ENCODE peak calls at places on chromosomes 3 and 15, in six cellular contexts. E is omental fat pad, O is left lung, P is B cell, R is astrocyte, G is progenitor cell of endocrine pancreas. M is an unnamed sample.

GRCh38 chr3:146117406-146118285 is 43.3 kb downstream of the PLOD2 start:
- DNase-seq in E (no peak), O (no peak), P (no peak), R (peak), G (no peak), M (no peak)

GRCh38 chr3:125116311-125117069 is 60.7 kb upstream of the HEG1 start:
- DNase-seq in E (no peak), O (no peak), P (no peak), R (peak), G (no peak), M (no peak)

GRCh38 chr3:23588547-23588946 is 217.2 kb upstream of the UBE2E1 start:
- DNase-seq in E (no peak), O (no peak), P (no peak), R (no peak), G (no peak), M (no peak)

GRCh38 chr15:64619880-64620839 is 155.2 kb downstream of the RBPMS2 start:
- DNase-seq in E (no peak), O (no peak), P (peak), R (peak), G (no peak), M (no peak)

GRCh38 chr3:189727898-189728297 is 96.7 kb downstream of the TP63 start:
- DNase-seq in E (no peak), O (no peak), P (no peak), R (peak), G (no peak), M (no peak)

GRCh38 chr15:101043911-101044624 is 124.9 kb downstream of the LRRK1 start:
- DNase-seq in E (peak), O (no peak), P (no peak), R (no peak), G (no peak), M (no peak)

GRCh38 chr3:193772389-193772788 is 179.4 kb downstream of the OPA1 start:
- DNase-seq in E (no peak), O (no peak), P (no peak), R (no peak), G (no peak), M (no peak)

GRCh38 chr15:92979011-92979701 is 79.0 kb downstream of the CHD2 start:
- DNase-seq in E (no peak), O (no peak), P (no peak), R (peak), G (no peak), M (no peak)

GRCh38 chr15:73540161-73540560 is 93.0 kb downstream of the NPTN start:
- DNase-seq in E (no peak), O (no peak), P (no peak), R (no peak), G (no peak), M (no peak)

GRCh38 chr15:93897377-93897776 is 334.0 kb upstream of the MCTP2 start:
- DNase-seq in E (no peak), O (no peak), P (no peak), R (no peak), G (no peak), M (no peak)

GRCh38 chr3:16048435-16049318 is 125.8 kb upstream of the GALNT15 start:
- DNase-seq in E (no peak), O (no peak), P (no peak), R (no peak), G (no peak), M (peak)

GRCh38 chr3:20773320-20773984 is 587.4 kb upstream of the SGO1 start:
- DNase-seq in E (no peak), O (no peak), P (no peak), R (no peak), G (no peak), M (no peak)

GRCh38 chr3:31103181-31103580 is 208.7 kb upstream of the GADL1 start:
- DNase-seq in E (no peak), O (no peak), P (no peak), R (no peak), G (no peak), M (no peak)

GRCh38 chr3:155364492-155364891 is 71.0 kb upstream of the STRIT1 start:
- DNase-seq in E (no peak), O (no peak), P (no peak), R (no peak), G (no peak), M (no peak)

GRCh38 chr3:22966349-22966748 is 236.8 kb upstream of the UBE2E2 start:
- DNase-seq in E (no peak), O (no peak), P (peak), R (no peak), G (no peak), M (no peak)

GRCh38 chr3:194369522-194370279 is at the start of gene LRRC15:
- DNase-seq in E (no peak), O (peak), P (no peak), R (peak), G (no peak), M (no peak)

GRCh38 chr3:18657858-18658820 is 233.0 kb upstream of the SATB1 start:
- DNase-seq in E (no peak), O (no peak), P (no peak), R (no peak), G (no peak), M (no peak)

GRCh38 chr15:91975241-91975978 is 121.9 kb downstream of the SLCO3A1 start:
- DNase-seq in E (no peak), O (no peak), P (no peak), R (no peak), G (no peak), M (no peak)

GRCh38 chr15:91970142-91970541 is 116.6 kb downstream of the SLCO3A1 start:
- DNase-seq in E (no peak), O (no peak), P (no peak), R (no peak), G (no peak), M (no peak)

GRCh38 chr15:91974321-91974720 is 120.8 kb downstream of the SLCO3A1 start:
- DNase-seq in E (no peak), O (no peak), P (no peak), R (no peak), G (no peak), M (no peak)

GRCh38 chr15:91968610-91969009 is 115.1 kb downstream of the SLCO3A1 start:
- DNase-seq in E (no peak), O (no peak), P (no peak), R (no peak), G (no peak), M (no peak)

DNA sequence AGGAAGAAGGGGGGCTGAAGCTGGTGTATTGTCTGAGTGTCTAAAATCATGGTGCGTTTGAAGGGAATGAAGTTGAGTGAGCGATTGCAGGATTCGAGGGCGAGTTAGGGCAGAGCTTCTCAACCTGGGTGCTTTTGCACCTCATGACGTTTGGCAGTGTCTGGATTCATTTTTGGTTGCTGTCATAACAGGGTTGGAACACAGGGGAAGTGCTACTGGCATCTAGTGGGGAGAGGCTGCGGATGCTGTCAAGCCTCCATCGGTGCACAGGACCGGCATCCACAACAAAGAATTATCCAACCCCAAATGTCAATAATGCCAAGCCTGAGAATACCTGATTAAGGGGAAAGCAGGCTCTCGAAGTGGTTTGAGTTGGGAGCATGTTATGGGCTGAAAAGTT is 120.0 kb downstream of the SLCO3A1 start:
- DNase-seq in E (no peak), O (no peak), P (no peak), R (no peak), G (no peak), M (no peak)
- TF ChIP-seq CTCF in E (no peak), O (no peak), P (no peak), R (no peak), G (no peak), M (no peak)

DNA sequence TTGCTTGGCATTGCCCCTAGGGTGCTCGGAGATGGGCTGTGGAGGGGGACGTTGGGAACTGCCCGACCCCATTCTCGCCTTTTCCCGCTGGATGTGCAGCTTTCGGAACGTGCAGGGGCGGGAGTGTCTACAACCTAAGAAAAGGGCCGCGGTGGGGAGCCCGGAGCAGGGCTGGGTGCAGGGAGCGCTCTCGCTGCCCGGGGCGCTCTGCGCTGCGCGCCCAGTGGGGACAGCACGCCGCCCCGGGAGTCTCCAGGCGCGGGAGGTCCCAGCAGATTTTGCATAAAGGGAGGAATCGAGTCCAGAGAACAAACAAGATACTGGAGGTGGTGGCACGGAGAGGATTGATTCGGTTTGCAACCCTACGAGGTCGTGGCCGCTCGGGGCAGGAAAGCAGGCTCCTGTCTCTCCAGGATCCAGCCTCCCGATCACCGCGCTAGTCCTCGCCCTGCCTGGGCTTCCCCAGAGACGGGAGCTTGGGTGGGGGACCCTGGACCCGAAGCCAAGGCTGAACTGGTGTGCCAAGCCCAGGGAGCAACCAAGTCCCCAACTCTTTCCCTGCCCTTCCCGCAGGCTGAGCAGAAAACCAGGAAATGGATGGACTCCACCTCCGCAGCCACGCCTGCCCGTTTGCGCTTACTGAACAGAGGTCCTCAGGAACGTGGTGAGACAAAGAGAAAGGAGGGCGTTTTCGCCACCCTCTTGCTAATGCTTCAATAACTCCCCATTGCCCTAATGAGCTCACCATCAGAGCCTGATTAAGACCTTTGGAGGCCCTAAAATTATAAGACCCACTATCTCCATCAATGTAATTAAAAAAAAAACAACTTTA is 59.7 kb downstream of the NOX5 start:
- DNase-seq in E (no peak), O (peak), P (no peak), R (peak), G (peak), M (no peak)
- TF ChIP-seq CTCF in E (no peak), O (no peak), P (no peak), R (no peak), G (peak), M (no peak)

GRCh38 chr3:121855555-121855954 is 20.5 kb downstream of the EAF2 start:
- DNase-seq in E (no peak), O (no peak), P (no peak), R (no peak), G (no peak), M (no peak)
- TF ChIP-seq CTCF in E (no peak), O (no peak), P (peak), R (peak), G (peak), M (no peak)

DNA sequence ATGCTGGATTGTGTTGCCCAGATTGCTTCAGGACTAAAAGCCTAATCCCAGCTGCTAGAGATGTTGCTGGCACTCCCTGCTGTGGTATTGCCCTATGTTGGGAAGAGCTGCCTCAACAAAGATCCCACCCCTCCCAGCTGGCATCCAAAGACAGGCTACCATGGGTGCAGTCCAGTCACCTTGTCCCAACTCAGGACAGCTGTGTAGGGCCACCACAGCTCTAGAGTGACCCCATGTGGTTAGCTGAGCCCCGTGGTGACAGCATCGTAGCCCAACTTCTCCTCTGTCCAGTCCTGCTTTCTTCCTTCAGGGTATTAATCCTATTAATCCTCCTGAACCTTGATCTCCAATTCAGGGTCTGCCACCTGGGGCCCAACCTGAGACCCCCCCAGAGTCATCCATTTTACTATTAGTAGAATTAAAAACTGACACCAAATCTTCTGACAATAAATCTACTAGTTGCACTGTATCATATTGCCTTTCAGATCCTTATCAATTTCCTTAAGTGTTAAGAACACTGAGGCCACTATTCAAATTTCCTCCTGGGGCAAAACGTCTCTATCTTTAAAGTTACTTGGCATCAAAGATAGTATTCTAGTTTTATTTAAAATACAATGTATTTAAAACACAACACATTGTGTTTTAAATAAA is 83.5 kb downstream of the AQP9 start:
- DNase-seq in E (no peak), O (no peak), P (no peak), R (no peak), G (no peak), M (peak)
- TF ChIP-seq CTCF in E (no peak), O (no peak), P (no peak), R (peak), G (peak), M (peak)

GRCh38 chr3:151117044-151117443 is 31.6 kb downstream of the MED12L start:
- DNase-seq in E (no peak), O (no peak), P (no peak), R (no peak), G (no peak), M (no peak)
- TF ChIP-seq CTCF in E (no peak), O (no peak), P (no peak), R (no peak), G (no peak), M (no peak)

GRCh38 chr15:68658641-68659358 is 80.0 kb downstream of the CORO2B start:
- DNase-seq in E (no peak), O (no peak), P (no peak), R (no peak), G (no peak), M (no peak)
- TF ChIP-seq CTCF in E (no peak), O (no peak), P (no peak), R (no peak), G (peak), M (no peak)

DNA sequence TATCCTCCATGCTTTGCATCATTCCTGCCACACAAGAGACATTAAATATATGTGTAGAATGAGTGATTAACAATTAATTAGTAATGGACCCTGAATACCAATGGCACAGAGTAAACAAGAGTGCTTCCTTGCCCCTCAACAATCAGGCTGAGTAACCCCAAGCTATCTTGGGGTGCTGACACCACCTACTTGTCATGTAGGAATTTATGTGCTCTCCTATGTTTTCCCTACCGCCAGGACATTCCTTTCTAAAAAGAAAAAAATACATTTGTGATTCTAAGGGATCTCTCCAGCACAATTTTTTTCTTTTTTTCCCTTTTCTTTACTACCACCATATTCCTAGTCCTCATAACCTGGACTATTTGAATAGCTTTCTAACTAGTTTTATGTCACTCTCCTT is 449.1 kb downstream of the MFSD1 start:
- DNase-seq in E (no peak), O (no peak), P (no peak), R (no peak), G (no peak), M (no peak)
- TF ChIP-seq CTCF in E (no peak), O (no peak), P (no peak), R (no peak), G (no peak), M (no peak)